ENCODE peak calls at places on chromosome 7, in nine cellular contexts. K is C1 segment of cervical spinal cord; B is activated naive CD4-positive, alpha-beta T cell treated with anti-CD3 and anti-CD28 coated beads, Interleukin-2, amount 50 U/mL, for 16 hours; H is effector memory CD8-positive, alpha-beta T cell; J is A673; M is stimulated activated CD8-positive, alpha-beta memory T cell treated with anti-CD3 and anti-CD28 coated beads, Interleukin-15, amount 100 ng/mL, for 24 hours; O is NCI-H1694; X is right lobe of liver; S is NCI-H345. E is an unnamed sample.

GRCh38 chr7:74479961-74480829 is 26.5 kb downstream of the GTF2IRD1 start:
- DNase-seq in K (peak; percentile 62), B (no peak), H (no peak), J (no peak), M (no peak), O (peak; percentile 34), X (peak; percentile 69), S (no peak), E (peak; percentile 39)

GRCh38 chr7:28442540-28443420 is 30.5 kb downstream of the CREB5 start:
- DNase-seq in K (no peak), B (no peak), H (no peak), J (no peak), M (no peak), O (no peak), X (no peak), S (no peak), E (no peak)

GRCh38 chr7:41334071-41334862 is 368.6 kb downstream of the INHBA start:
- DNase-seq in K (no peak), B (no peak), H (no peak), J (no peak), M (no peak), O (no peak), X (no peak), S (no peak), E (no peak)

GRCh38 chr7:81937091-81937490 is 167.2 kb upstream of the HGF start:
- DNase-seq in K (no peak), B (no peak), H (no peak), J (peak; percentile 45), M (no peak), O (no peak), X (no peak), S (no peak), E (no peak)

GRCh38 chr7:35869810-35870209 is 69.0 kb downstream of the SEPTIN7 start:
- DNase-seq in K (no peak), B (no peak), H (no peak), J (no peak), M (no peak), O (no peak), X (no peak), S (no peak), E (no peak)

GRCh38 chr7:99504281-99504602 is 220 bp upstream of the ZKSCAN5 start:
- DNase-seq in K (no peak), B (no peak), H (no peak), J (peak; percentile 99), M (no peak), O (peak; percentile 95), X (no peak), S (peak; percentile 98), E (no peak)

GRCh38 chr7:149495785-149496641 is 1.6 kb downstream of the ZNF746 start:
- DNase-seq in K (no peak), B (no peak), H (no peak), J (peak; percentile 72), M (no peak), O (no peak), X (peak; percentile 72), S (peak; percentile 59), E (peak; percentile 29)

GRCh38 chr7:101747058-101747617 is 70.3 kb upstream of the CUX1 start:
- DNase-seq in K (no peak), B (no peak), H (no peak), J (no peak), M (no peak), O (no peak), X (no peak), S (no peak), E (no peak)

GRCh38 chr7:13800694-13801448 is 188.6 kb downstream of the ETV1 start:
- DNase-seq in K (no peak), B (no peak), H (no peak), J (no peak), M (no peak), O (peak; percentile 69), X (no peak), S (no peak), E (peak; percentile 27)

GRCh38 chr7:107078517-107078966 is 34.0 kb downstream of the PRKAR2B start:
- DNase-seq in K (no peak), B (no peak), H (no peak), J (peak; percentile 4), M (no peak), O (no peak), X (no peak), S (peak; percentile 47), E (peak; percentile 9)